ENCODE peak calls at places on chromosomes 11 and 22, in ten cellular contexts. S, J, H, M, Q, G, R, I, E and N are unnamed samples.

GRCh38 chr11:118415739-118416068 is 14.3 kb downstream of the ATP5MG start:
- DNase-seq in S (peak; percentile 36), J (no peak), H (peak; percentile 94), M (no peak), Q (peak; percentile 40), G (no peak), R (no peak), I (peak; percentile 29), E (peak; percentile 98), N (no peak)

GRCh38 chr11:1150769-1151365 is 6.9 kb upstream of the MUC5AC start:
- DNase-seq in S (no peak), J (no peak), H (peak; percentile 81), M (no peak), Q (peak; percentile 11), G (peak; percentile 8), R (no peak), I (no peak), E (peak; percentile 62), N (peak; percentile 62)

GRCh38 chr22:27719535-27720227 is 81.9 kb downstream of the MN1 start:
- DNase-seq in S (no peak), J (no peak), H (peak; percentile 22), M (no peak), Q (no peak), G (no peak), R (no peak), I (no peak), E (peak; percentile 39), N (no peak)

GRCh38 chr11:76190376-76190775 is 15.9 kb downstream of the WNT11 start:
- DNase-seq in S (no peak), J (no peak), H (peak; percentile 59), M (no peak), Q (no peak), G (no peak), R (no peak), I (no peak), E (no peak), N (no peak)

GRCh38 chr11:31620434-31620833 is 110.9 kb downstream of the ELP4 start:
- DNase-seq in S (no peak), J (no peak), H (no peak), M (no peak), Q (no peak), G (no peak), R (no peak), I (no peak), E (no peak), N (no peak)

GRCh38 chr11:118953265-118953664 is 2.8 kb upstream of the UPK2 start:
- DNase-seq in S (no peak), J (no peak), H (peak; percentile 23), M (no peak), Q (no peak), G (no peak), R (no peak), I (peak; percentile 94), E (no peak), N (no peak)

GRCh38 chr11:16356057-16356750 is at the start of gene SOX6:
- DNase-seq in S (no peak), J (no peak), H (peak; percentile 18), M (no peak), Q (no peak), G (no peak), R (no peak), I (peak; percentile 4), E (no peak), N (no peak)

GRCh38 chr11:118658372-118659313 is 20.8 kb downstream of the TREH start:
- DNase-seq in S (no peak), J (no peak), H (peak; percentile 21), M (no peak), Q (no peak), G (no peak), R (no peak), I (no peak), E (peak; percentile 48), N (peak; percentile 74)

GRCh38 chr22:24435861-24436351 is 8.5 kb downstream of the ADORA2A start:
- DNase-seq in S (no peak), J (no peak), H (no peak), M (no peak), Q (no peak), G (no peak), R (no peak), I (no peak), E (peak; percentile 90), N (no peak)

GRCh38 chr22:24433868-24434471 is 6.6 kb downstream of the ADORA2A start:
- DNase-seq in S (no peak), J (no peak), H (no peak), M (no peak), Q (peak; percentile 60), G (no peak), R (no peak), I (no peak), E (peak; percentile 85), N (no peak)

GRCh38 chr22:24435323-24435645 is 7.9 kb downstream of the ADORA2A start:
- DNase-seq in S (no peak), J (no peak), H (no peak), M (no peak), Q (no peak), G (no peak), R (no peak), I (no peak), E (no peak), N (no peak)

GRCh38 chr22:24433001-24433867 is 5.8 kb downstream of the ADORA2A start:
- DNase-seq in S (no peak), J (no peak), H (no peak), M (no peak), Q (no peak), G (no peak), R (no peak), I (no peak), E (no peak), N (no peak)

DNA sequence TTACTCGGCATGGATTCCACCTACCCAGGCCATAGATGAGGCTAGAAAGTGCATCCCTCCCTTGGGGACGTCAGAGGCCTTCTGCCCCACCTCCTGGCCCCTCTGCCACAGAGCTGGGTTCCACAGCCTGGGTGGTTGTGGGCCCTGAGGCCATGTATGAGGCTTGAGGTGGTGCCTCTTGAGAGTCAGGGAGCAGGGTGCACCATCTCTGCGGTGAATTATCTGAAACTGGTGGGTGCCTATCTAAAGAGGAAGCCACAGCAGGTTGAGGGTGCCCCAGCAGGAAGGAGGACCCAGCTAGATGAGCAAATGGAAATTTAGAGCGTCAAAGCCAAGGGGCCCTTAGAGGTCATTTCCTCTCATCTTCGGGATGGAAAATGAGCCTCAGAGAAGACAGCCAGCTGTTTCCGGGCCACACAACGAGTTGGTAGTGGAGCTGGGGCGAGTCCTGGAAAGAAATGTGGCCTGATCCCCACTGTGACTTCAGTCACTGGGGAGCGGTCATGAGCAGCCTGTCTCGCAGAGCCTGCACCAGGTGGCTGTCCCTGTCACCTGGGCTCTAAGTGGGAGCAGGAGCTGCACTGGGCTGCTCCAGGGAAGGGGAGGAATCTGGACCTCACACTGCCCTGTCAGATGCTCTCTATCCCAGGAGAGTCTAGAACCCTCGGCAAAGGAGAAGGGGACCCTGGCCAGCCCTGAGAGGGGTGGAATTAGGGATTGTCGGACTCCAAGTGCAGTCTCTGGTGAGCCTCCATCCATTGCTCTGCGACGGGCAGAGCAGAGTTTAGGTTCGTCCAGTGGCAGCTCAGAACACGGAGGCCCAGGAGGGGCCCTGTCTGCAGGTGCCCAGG is 7.3 kb downstream of the ADORA2A start:
- DNase-seq in S (no peak), J (no peak), H (no peak), M (peak; percentile 44), Q (peak; percentile 69), G (no peak), R (peak; percentile 63), I (no peak), E (peak; percentile 43), N (peak; percentile 70)
- H3K4me1 ChIP-seq in S (no peaks in the 10 kb centered on the region), J (no peaks in the 10 kb centered on the region), H (peaks cover 15% of the 10 kb centered on the region), M (peaks cover 27% of the 10 kb centered on the region), Q (peaks cover 55% of the 10 kb centered on the region), G (peaks cover 74% of the 10 kb centered on the region), R (peaks cover 94% of the 10 kb centered on the region), I (no peaks in the 10 kb centered on the region), E (peaks cover 42% of the 10 kb centered on the region), N (peaks cover 29% of the 10 kb centered on the region)

GRCh38 chr22:23249506-23250423 is 69.5 kb downstream of the BCR start:
- DNase-seq in S (no peak), J (no peak), H (no peak), M (no peak), Q (no peak), G (no peak), R (no peak), I (no peak), E (no peak), N (no peak)

GRCh38 chr22:23245799-23246136 is 65.5 kb downstream of the BCR start:
- DNase-seq in S (no peak), J (no peak), H (peak; percentile 58), M (no peak), Q (no peak), G (no peak), R (no peak), I (no peak), E (peak; percentile 59), N (no peak)

GRCh38 chr22:23250424-23251363 is 70.4 kb downstream of the BCR start:
- DNase-seq in S (no peak), J (no peak), H (no peak), M (no peak), Q (no peak), G (no peak), R (no peak), I (no peak), E (no peak), N (no peak)

GRCh38 chr22:23246982-23247766 is 66.9 kb downstream of the BCR start:
- DNase-seq in S (no peak), J (no peak), H (no peak), M (no peak), Q (no peak), G (no peak), R (no peak), I (no peak), E (no peak), N (peak; percentile 13)

GRCh38 chr22:23248583-23248982 is 68.3 kb downstream of the BCR start:
- DNase-seq in S (no peak), J (no peak), H (peak; percentile 53), M (no peak), Q (no peak), G (no peak), R (no peak), I (peak; percentile 41), E (peak; percentile 32), N (no peak)
- H3K27ac ChIP-seq in S (no peak overlapping the region), J (no peak overlapping the region), H (no peak overlapping the region), M (no peak overlapping the region), Q (no peak overlapping the region), G (no peak overlapping the region), R (no peak overlapping the region), I (no peak overlapping the region), E (no peak overlapping the region), N (no peak overlapping the region)

GRCh38 chr11:74866557-74866956 is 82.3 kb downstream of the XRRA1 start:
- DNase-seq in S (no peak), J (no peak), H (no peak), M (no peak), Q (no peak), G (no peak), R (no peak), I (no peak), E (no peak), N (no peak)
- H3K9me3 ChIP-seq in S (peaks cover 45% of the 10 kb centered on the region), J (peaks cover 46% of the 10 kb centered on the region), H (peaks cover 2% of the 10 kb centered on the region), M (peaks cover 76% of the 10 kb centered on the region), Q (peaks cover 53% of the 10 kb centered on the region), G (peaks cover 83% of the 10 kb centered on the region), R (peaks cover 24% of the 10 kb centered on the region), I (peaks cover 33% of the 10 kb centered on the region), E (no peaks in the 10 kb centered on the region), N (peaks cover 18% of the 10 kb centered on the region)

DNA sequence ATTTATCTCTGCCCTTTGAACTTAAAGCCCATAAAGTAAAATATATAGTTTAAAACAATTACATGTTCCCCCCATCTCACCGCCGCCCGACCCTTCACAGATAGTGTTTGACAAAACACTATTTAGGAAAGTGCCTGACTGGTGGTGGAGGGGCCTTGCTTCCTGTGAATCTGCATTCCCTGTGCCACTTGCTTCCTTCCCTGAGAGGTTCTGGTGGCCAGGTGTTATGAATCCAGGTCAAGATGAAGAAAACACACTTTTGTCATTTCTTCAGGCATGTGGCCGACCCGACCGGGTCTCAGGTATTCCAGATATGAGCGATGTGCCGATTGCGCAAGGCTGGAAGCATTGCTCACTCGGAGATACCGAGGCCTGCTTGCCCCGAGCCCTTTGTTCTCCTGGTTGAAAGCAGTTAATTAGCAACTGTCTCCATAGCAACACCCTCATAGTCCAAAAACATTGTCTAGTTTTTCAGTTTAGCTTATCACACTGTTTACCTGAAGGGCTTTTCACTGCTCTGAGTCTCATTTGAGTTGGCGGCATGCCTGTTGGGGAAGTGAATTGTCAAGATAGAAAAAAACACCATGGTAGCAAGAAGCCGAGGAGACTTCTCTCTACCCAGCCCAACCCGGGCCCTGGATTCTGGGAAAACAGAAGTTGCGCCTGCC is 128.3 kb downstream of the TEAD1 start:
- DNase-seq in S (peak; percentile 94), J (no peak), H (peak; percentile 67), M (no peak), Q (peak; percentile 84), G (no peak), R (no peak), I (peak; percentile 73), E (peak; percentile 48), N (peak; percentile 58)
- H3K4me1 ChIP-seq in S (peaks cover 97% of the 10 kb centered on the region), J (peaks cover 28% of the 10 kb centered on the region), H (peaks cover 22% of the 10 kb centered on the region), M (peaks cover 28% of the 10 kb centered on the region), Q (peaks cover 64% of the 10 kb centered on the region), G (peaks cover 62% of the 10 kb centered on the region), R (no peaks in the 10 kb centered on the region), I (peaks cover 85% of the 10 kb centered on the region), E (peaks cover 40% of the 10 kb centered on the region), N (peaks cover 15% of the 10 kb centered on the region)